ENCODE peak calls at places on chromosomes 3 and 15, in four cellular contexts. One of them, this sample, is unnamed.

GRCh38 chr15:70284438-70285214 is 186.9 kb upstream of the TLE3 start:
- DNase-seq in HepG2: no peak
- DNase-seq in psoas muscle: no peak
- DNase-seq in uterus: no peak
- DNase-seq in this sample: no peak

GRCh38 chr15:68644088-68644904 is 65.5 kb downstream of the CORO2B start:
- DNase-seq in HepG2: no peak
- DNase-seq in psoas muscle: no peak
- DNase-seq in uterus: no peak
- DNase-seq in this sample: no peak

GRCh38 chr3:129383292-129383860 is 45.1 kb downstream of the EFCAB12 start:
- DNase-seq in HepG2: peak
- DNase-seq in psoas muscle: peak
- DNase-seq in uterus: peak
- DNase-seq in this sample: no peak

GRCh38 chr3:106068386-106068785 is 199.6 kb upstream of the CBLB start:
- DNase-seq in HepG2: no peak
- DNase-seq in psoas muscle: no peak
- DNase-seq in uterus: no peak
- DNase-seq in this sample: no peak

GRCh38 chr3:186790261-186790981 is 7.0 kb downstream of the EIF4A2 start:
- DNase-seq in HepG2: peak
- DNase-seq in psoas muscle: no peak
- DNase-seq in uterus: no peak
- DNase-seq in this sample: no peak

GRCh38 chr15:95210436-95210981 is 979.1 kb downstream of the MCTP2 start:
- DNase-seq in HepG2: no peak
- DNase-seq in psoas muscle: no peak
- DNase-seq in uterus: no peak
- DNase-seq in this sample: no peak

GRCh38 chr3:149245738-149246451 is 24.3 kb upstream of the CP start:
- DNase-seq in HepG2: peak
- DNase-seq in psoas muscle: no peak
- DNase-seq in uterus: no peak
- DNase-seq in this sample: no peak

GRCh38 chr15:42120285-42120684 is 25.9 kb upstream of the PLA2G4D start:
- DNase-seq in HepG2: no peak
- DNase-seq in psoas muscle: no peak
- DNase-seq in uterus: no peak
- DNase-seq in this sample: no peak

GRCh38 chr15:40252438-40253178 is 13.7 kb downstream of the PAK6 start:
- DNase-seq in HepG2: no peak
- DNase-seq in psoas muscle: peak
- DNase-seq in uterus: no peak
- DNase-seq in this sample: no peak

GRCh38 chr3:55885721-55886120 is 398.6 kb upstream of the WNT5A start:
- DNase-seq in HepG2: no peak
- DNase-seq in psoas muscle: no peak
- DNase-seq in uterus: no peak
- DNase-seq in this sample: no peak

GRCh38 chr15:45449878-45450277 is 71.5 kb upstream of the GATM start:
- DNase-seq in HepG2: no peak
- DNase-seq in psoas muscle: no peak
- DNase-seq in uterus: no peak
- DNase-seq in this sample: no peak

GRCh38 chr3:45362161-45362560 is 26.2 kb upstream of the LARS2 start:
- DNase-seq in HepG2: no peak
- DNase-seq in psoas muscle: no peak
- DNase-seq in uterus: no peak
- DNase-seq in this sample: no peak

GRCh38 chr3:117103645-117104044 is 394.1 kb downstream of the TUSC7 start:
- DNase-seq in HepG2: no peak
- DNase-seq in psoas muscle: no peak
- DNase-seq in uterus: no peak
- DNase-seq in this sample: no peak

GRCh38 chr3:15401936-15402335 is 25.4 kb downstream of the METTL6 start:
- DNase-seq in HepG2: no peak
- DNase-seq in psoas muscle: no peak
- DNase-seq in uterus: no peak
- DNase-seq in this sample: no peak

GRCh38 chr15:23823508-23823907 is 136.4 kb upstream of the NDN start:
- DNase-seq in HepG2: peak
- DNase-seq in psoas muscle: no peak
- DNase-seq in uterus: no peak
- DNase-seq in this sample: no peak

GRCh38 chr15:39403674-39404117 is 177.2 kb upstream of the THBS1 start:
- DNase-seq in HepG2: peak
- DNase-seq in psoas muscle: no peak
- DNase-seq in uterus: no peak
- DNase-seq in this sample: no peak

GRCh38 chr3:110576962-110577361 is 494.7 kb upstream of the NECTIN3 start:
- DNase-seq in HepG2: no peak
- DNase-seq in psoas muscle: no peak
- DNase-seq in uterus: no peak
- DNase-seq in this sample: no peak

GRCh38 chr3:111582114-111582461 is 13.1 kb downstream of the ZBED2 start:
- DNase-seq in HepG2: peak
- DNase-seq in psoas muscle: no peak
- DNase-seq in uterus: no peak
- DNase-seq in this sample: no peak

GRCh38 chr3:195076981-195077610 is 193.9 kb downstream of the XXYLT1 start:
- DNase-seq in HepG2: no peak
- DNase-seq in psoas muscle: peak
- DNase-seq in uterus: no peak
- DNase-seq in this sample: no peak

GRCh38 chr15:29656636-29657475 is 165.4 kb downstream of the TJP1 start:
- DNase-seq in HepG2: no peak
- DNase-seq in psoas muscle: no peak
- DNase-seq in uterus: no peak
- DNase-seq in this sample: no peak

GRCh38 chr3:52119056-52119455 is 35.2 kb downstream of the POC1A start:
- DNase-seq in HepG2: no peak
- DNase-seq in psoas muscle: peak
- DNase-seq in uterus: no peak
- DNase-seq in this sample: no peak

GRCh38 chr3:129314757-129315385 is 36.2 kb downstream of the HMCES start:
- DNase-seq in HepG2: peak
- DNase-seq in psoas muscle: peak
- DNase-seq in uterus: peak
- DNase-seq in this sample: peak

GRCh38 chr3:142027713-142028112 is 121.6 kb downstream of the TFDP2 start:
- DNase-seq in HepG2: no peak
- DNase-seq in psoas muscle: no peak
- DNase-seq in uterus: no peak
- DNase-seq in this sample: no peak

GRCh38 chr3:140904521-140904920 is 37.1 kb upstream of the SLC25A36 start:
- DNase-seq in HepG2: no peak
- DNase-seq in psoas muscle: no peak
- DNase-seq in uterus: no peak
- DNase-seq in this sample: no peak

GRCh38 chr15:60720493-60721231 is 241.7 kb upstream of the ICE2 start:
- DNase-seq in HepG2: no peak
- DNase-seq in psoas muscle: no peak
- DNase-seq in uterus: no peak
- DNase-seq in this sample: no peak

GRCh38 chr3:52194541-52195296 is 3.2 kb upstream of the ALAS1 start:
- DNase-seq in HepG2: no peak
- DNase-seq in psoas muscle: no peak
- DNase-seq in uterus: peak
- DNase-seq in this sample: no peak

GRCh38 chr15:26665950-26666921 is 106.6 kb downstream of the GABRB3 start:
- DNase-seq in HepG2: no peak
- DNase-seq in psoas muscle: no peak
- DNase-seq in uterus: no peak
- DNase-seq in this sample: no peak

GRCh38 chr3:53534996-53535395 is 40.6 kb downstream of the CACNA1D start:
- DNase-seq in HepG2: no peak
- DNase-seq in psoas muscle: no peak
- DNase-seq in uterus: no peak
- DNase-seq in this sample: no peak

GRCh38 chr15:92624401-92624991 is 31.1 kb downstream of the FAM174B start:
- DNase-seq in HepG2: no peak
- DNase-seq in psoas muscle: peak
- DNase-seq in uterus: peak
- DNase-seq in this sample: no peak

GRCh38 chr3:186826978-186827857 is 15.3 kb upstream of the ADIPOQ start:
- DNase-seq in HepG2: peak
- DNase-seq in psoas muscle: peak
- DNase-seq in uterus: peak
- DNase-seq in this sample: no peak

GRCh38 chr3:187746059-187746453 is 788 bp upstream of the BCL6 start:
- DNase-seq in HepG2: no peak
- DNase-seq in psoas muscle: no peak
- DNase-seq in uterus: no peak
- DNase-seq in this sample: no peak

GRCh38 chr3:3782469-3782868 is 16.8 kb upstream of the LRRN1 start:
- DNase-seq in HepG2: no peak
- DNase-seq in psoas muscle: no peak
- DNase-seq in uterus: no peak
- DNase-seq in this sample: no peak

GRCh38 chr3:127867986-127868385 is 45.7 kb upstream of the MGLL start:
- DNase-seq in HepG2: no peak
- DNase-seq in psoas muscle: no peak
- DNase-seq in uterus: no peak
- DNase-seq in this sample: no peak

GRCh38 chr15:43286074-43286473 is 19.3 kb upstream of the TGM5 start:
- DNase-seq in HepG2: no peak
- DNase-seq in psoas muscle: no peak
- DNase-seq in uterus: no peak
- DNase-seq in this sample: no peak

GRCh38 chr3:194069421-194070219 is 66.3 kb upstream of the HES1 start:
- DNase-seq in HepG2: peak
- DNase-seq in psoas muscle: no peak
- DNase-seq in uterus: no peak
- DNase-seq in this sample: no peak

GRCh38 chr15:40043927-40044716 is 5.1 kb upstream of the SRP14 start:
- DNase-seq in HepG2: no peak
- DNase-seq in psoas muscle: no peak
- DNase-seq in uterus: no peak
- DNase-seq in this sample: no peak

GRCh38 chr3:27325419-27325818 is 43.8 kb downstream of the NEK10 start:
- DNase-seq in HepG2: no peak
- DNase-seq in psoas muscle: no peak
- DNase-seq in uterus: no peak
- DNase-seq in this sample: no peak
- TF ChIP-seq CTCF in HepG2: no peak
- TF ChIP-seq CTCF in psoas muscle: no peak
- TF ChIP-seq CTCF in uterus: no peak
- TF ChIP-seq CTCF in this sample: no peak

GRCh38 chr3:152271465-152272035 is 2.8 kb downstream of the MBNL1 start:
- DNase-seq in HepG2: no peak
- DNase-seq in psoas muscle: no peak
- DNase-seq in uterus: no peak
- DNase-seq in this sample: no peak
- H3K27ac ChIP-seq in HepG2: peak
- H3K27ac ChIP-seq in psoas muscle: peak
- H3K27ac ChIP-seq in uterus: peak
- H3K27ac ChIP-seq in this sample: peak

GRCh38 chr3:173584093-173584833 is 186.7 kb downstream of the NLGN1 start:
- DNase-seq in HepG2: no peak
- DNase-seq in psoas muscle: no peak
- DNase-seq in uterus: no peak
- DNase-seq in this sample: no peak
- H3K4me3 ChIP-seq in HepG2: no peak
- H3K4me3 ChIP-seq in psoas muscle: peak
- H3K4me3 ChIP-seq in uterus: peak
- H3K4me3 ChIP-seq in this sample: peak

DNA sequence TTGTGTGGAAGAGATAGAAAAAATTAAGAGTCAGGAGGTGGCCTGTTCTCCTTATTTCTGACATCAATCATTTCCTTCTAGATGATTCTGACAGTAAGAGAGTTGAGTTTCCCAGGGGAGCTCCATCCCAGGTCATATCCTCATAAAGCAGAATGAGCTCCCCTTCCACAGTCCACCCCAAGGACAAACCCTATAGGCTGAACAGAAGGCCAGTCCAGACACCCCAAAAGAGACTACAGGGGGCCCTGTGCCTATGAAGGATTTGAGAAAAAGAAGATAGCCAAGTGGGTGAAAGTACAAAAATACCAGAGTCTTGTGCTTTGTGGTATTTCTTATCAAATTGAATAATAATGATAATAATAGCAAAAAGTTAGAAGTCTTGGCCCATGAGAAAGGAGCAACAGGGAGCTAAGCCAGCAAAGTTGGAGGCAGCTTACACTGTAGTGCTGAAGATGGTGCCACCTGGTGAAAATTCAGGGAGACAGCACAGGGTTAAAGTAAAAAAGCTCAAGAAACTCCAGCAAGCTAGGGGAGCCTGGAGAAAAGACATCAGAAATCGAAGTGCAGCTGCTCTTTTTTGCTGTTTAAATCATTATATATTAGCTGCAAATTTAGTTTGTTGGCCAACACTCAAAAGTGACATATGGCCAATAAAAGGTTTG is 35.9 kb upstream of the SLC24A5 start:
- DNase-seq in HepG2: peak
- DNase-seq in psoas muscle: no peak
- DNase-seq in uterus: no peak
- DNase-seq in this sample: no peak
- TF ChIP-seq CTCF in HepG2: peak
- TF ChIP-seq CTCF in psoas muscle: peak
- TF ChIP-seq CTCF in uterus: no peak
- TF ChIP-seq CTCF in this sample: no peak

This sample was measured in thoracic aorta.